ENCODE peak calls at places on chromosomes 3 and 15, in seven cellular contexts. U is NCI-H1105, F is Caki2, Z is NB4, V is mesothelial cell of epicardium, L is hypothalamus, I is dorsolateral prefrontal cortex. S is an unnamed sample.

GRCh38 chr3:36833160-36833814 is 68.9 kb upstream of the DCLK3 start:
- DNase-seq in U (no peak), F (no peak), Z (no peak), V (no peak), L (no peak), I (no peak), S (no peak)

GRCh38 chr3:129936757-129937156 is 37.8 kb upstream of the TRH start:
- DNase-seq in U (no peak), F (no peak), Z (peak; percentile 79), V (no peak), L (peak; percentile 50), I (no peak), S (peak; percentile 47)

GRCh38 chr15:40499931-40500330 is 29.1 kb downstream of the CHST14 start:
- DNase-seq in U (no peak), F (no peak), Z (no peak), V (no peak), L (no peak), I (no peak), S (no peak)

GRCh38 chr15:26773917-26774316 is 1.1 kb upstream of the GABRB3 start:
- DNase-seq in U (no peak), F (no peak), Z (no peak), V (no peak), L (no peak), I (no peak), S (no peak)

GRCh38 chr15:64001148-64001547 is 45.1 kb downstream of the DAPK2 start:
- DNase-seq in U (no peak), F (no peak), Z (peak; percentile 79), V (no peak), L (no peak), I (no peak), S (no peak)

GRCh38 chr3:99413504-99413903 is 224.9 kb upstream of the COL8A1 start:
- DNase-seq in U (no peak), F (no peak), Z (no peak), V (no peak), L (no peak), I (no peak), S (peak; percentile 45)

GRCh38 chr3:140276698-140277097 is 341.7 kb downstream of the CLSTN2 start:
- DNase-seq in U (no peak), F (peak; percentile 10), Z (peak; percentile 43), V (no peak), L (no peak), I (no peak), S (peak; percentile 7)

GRCh38 chr15:64740361-64741170 is 34.8 kb downstream of the RBPMS2 start:
- DNase-seq in U (no peak), F (no peak), Z (peak; percentile 48), V (no peak), L (no peak), I (no peak), S (no peak)

GRCh38 chr3:52490035-52490937 is 4.9 kb upstream of the STAB1 start:
- DNase-seq in U (no peak), F (no peak), Z (no peak), V (no peak), L (no peak), I (no peak), S (no peak)

GRCh38 chr3:131370935-131371698 is 10.5 kb upstream of the NUDT16 start:
- DNase-seq in U (no peak), F (no peak), Z (no peak), V (no peak), L (no peak), I (no peak), S (no peak)

GRCh38 chr3:87848003-87848402 is 210.8 kb downstream of the CGGBP1 start:
- DNase-seq in U (no peak), F (no peak), Z (no peak), V (no peak), L (no peak), I (no peak), S (no peak)

GRCh38 chr3:56795097-56795806 is 6.5 kb downstream of the ARHGEF3 start:
- DNase-seq in U (no peak), F (no peak), Z (no peak), V (no peak), L (no peak), I (no peak), S (no peak)

GRCh38 chr15:43974852-43975251 is 148.1 kb downstream of the WDR76 start:
- DNase-seq in U (no peak), F (peak; percentile 93), Z (no peak), V (no peak), L (no peak), I (no peak), S (peak; percentile 95)

GRCh38 chr3:155416500-155417118 is 123.1 kb upstream of the STRIT1 start:
- DNase-seq in U (no peak), F (peak; percentile 26), Z (no peak), V (no peak), L (no peak), I (no peak), S (peak; percentile 69)

GRCh38 chr3:56197259-56197965 is 270.9 kb downstream of the ERC2 start:
- DNase-seq in U (no peak), F (no peak), Z (peak; percentile 8), V (no peak), L (no peak), I (no peak), S (no peak)

GRCh38 chr3:171845541-171846284 is 2.6 kb downstream of the TMEM212 start:
- DNase-seq in U (no peak), F (no peak), Z (no peak), V (no peak), L (no peak), I (no peak), S (no peak)

GRCh38 chr3:155548194-155548593 is 196.7 kb downstream of the PLCH1 start:
- DNase-seq in U (no peak), F (peak; percentile 40), Z (no peak), V (no peak), L (no peak), I (no peak), S (peak; percentile 79)

GRCh38 chr15:94972314-94972713 is 741.0 kb downstream of the MCTP2 start:
- DNase-seq in U (no peak), F (peak; percentile 58), Z (no peak), V (no peak), L (no peak), I (no peak), S (peak; percentile 92)

GRCh38 chr3:129023909-129024308 is 22.8 kb downstream of the EFCC1 start:
- DNase-seq in U (no peak), F (no peak), Z (peak; percentile 39), V (no peak), L (no peak), I (peak; percentile 3), S (no peak)

GRCh38 chr3:141279074-141279945 is 47.7 kb downstream of the PXYLP1 start:
- DNase-seq in U (peak; percentile 49), F (peak; percentile 31), Z (peak; percentile 44), V (no peak), L (no peak), I (no peak), S (no peak)

GRCh38 chr3:150889105-150889504 is 16.1 kb downstream of the MINDY4B start:
- DNase-seq in U (no peak), F (no peak), Z (no peak), V (no peak), L (no peak), I (no peak), S (no peak)

GRCh38 chr3:115113367-115113766 is 33.7 kb downstream of the ZBTB20 start:
- DNase-seq in U (no peak), F (no peak), Z (peak; percentile 29), V (no peak), L (no peak), I (no peak), S (no peak)

GRCh38 chr15:78347586-78348543 is 7.7 kb downstream of the CRABP1 start:
- DNase-seq in U (no peak), F (no peak), Z (no peak), V (no peak), L (no peak), I (no peak), S (no peak)

GRCh38 chr3:117131259-117131658 is 421.7 kb downstream of the TUSC7 start:
- DNase-seq in U (no peak), F (no peak), Z (no peak), V (no peak), L (no peak), I (no peak), S (no peak)

GRCh38 chr15:65368300-65368617 is 9.5 kb downstream of the IGDCC3 start:
- DNase-seq in U (no peak), F (no peak), Z (no peak), V (no peak), L (peak; percentile 23), I (peak; percentile 59), S (no peak)

GRCh38 chr15:37045859-37046318 is 54.5 kb downstream of the MEIS2 start:
- DNase-seq in U (no peak), F (no peak), Z (no peak), V (no peak), L (peak; percentile 15), I (no peak), S (no peak)

GRCh38 chr3:128076783-128077624 is 24.8 kb downstream of the SEC61A1 start:
- DNase-seq in U (no peak), F (no peak), Z (peak; percentile 86), V (no peak), L (peak; percentile 47), I (peak; percentile 88), S (no peak)

GRCh38 chr3:49940667-49941249 is 808 bp downstream of the RBM6 start:
- DNase-seq in U (no peak), F (no peak), Z (peak; percentile 23), V (no peak), L (no peak), I (no peak), S (no peak)

GRCh38 chr3:26090589-26090988 is 300.7 kb downstream of the OXSM start:
- DNase-seq in U (no peak), F (no peak), Z (no peak), V (no peak), L (no peak), I (no peak), S (no peak)

GRCh38 chr3:9068044-9068443 is 104.8 kb upstream of the RAD18 start:
- DNase-seq in U (no peak), F (no peak), Z (no peak), V (no peak), L (no peak), I (no peak), S (no peak)

GRCh38 chr15:92634641-92635272 is 20.8 kb downstream of the FAM174B start:
- DNase-seq in U (no peak), F (no peak), Z (no peak), V (no peak), L (no peak), I (no peak), S (no peak)

GRCh38 chr3:33547101-33547500 is 106.9 kb upstream of the UBP1 start:
- DNase-seq in U (no peak), F (no peak), Z (no peak), V (no peak), L (no peak), I (no peak), S (no peak)

GRCh38 chr3:192022412-192022811 is 561.4 kb downstream of the PYDC2 start:
- DNase-seq in U (no peak), F (no peak), Z (no peak), V (no peak), L (no peak), I (no peak), S (peak; percentile 89)

GRCh38 chr3:107796786-107797185 is 274.0 kb downstream of the BBX start:
- DNase-seq in U (peak; percentile 29), F (no peak), Z (peak; percentile 53), V (no peak), L (no peak), I (no peak), S (peak; percentile 58)

GRCh38 chr3:47743855-47744254 is 37.8 kb downstream of the SMARCC1 start:
- DNase-seq in U (no peak), F (no peak), Z (no peak), V (no peak), L (no peak), I (no peak), S (no peak)

GRCh38 chr15:96341465-96342142 is 11.1 kb downstream of the NR2F2 start:
- DNase-seq in U (no peak), F (no peak), Z (no peak), V (no peak), L (peak; percentile 17), I (no peak), S (no peak)